ENCODE peak calls at places on chromosomes 5 and 9, in five cellular contexts. One of them, this sample, is unnamed.

GRCh38 chr9:108860354-108860753 is 1.7 kb upstream of the ACTL7A start:
- DNase-seq in lung microvascular endothelial cell: no peak
- DNase-seq in retina: no peak
- DNase-seq in amygdala: no peak
- DNase-seq in GM20000: no peak
- DNase-seq in this sample: no peak

GRCh38 chr5:142924135-142924883 is 154.1 kb downstream of the ARHGAP26 start:
- DNase-seq in lung microvascular endothelial cell: no peak
- DNase-seq in retina: no peak
- DNase-seq in amygdala: no peak
- DNase-seq in GM20000: peak
- DNase-seq in this sample: no peak

GRCh38 chr5:159097461-159098284 is 2.0 kb downstream of the EBF1 start:
- DNase-seq in lung microvascular endothelial cell: peak
- DNase-seq in retina: peak
- DNase-seq in amygdala: no peak
- DNase-seq in GM20000: peak
- DNase-seq in this sample: no peak

GRCh38 chr5:127785098-127785927 is 82.1 kb downstream of the CCDC192 start:
- DNase-seq in lung microvascular endothelial cell: no peak
- DNase-seq in retina: no peak
- DNase-seq in amygdala: no peak
- DNase-seq in GM20000: no peak
- DNase-seq in this sample: no peak

GRCh38 chr5:116766470-116766947 is 191.9 kb upstream of the SEMA6A start:
- DNase-seq in lung microvascular endothelial cell: peak
- DNase-seq in retina: no peak
- DNase-seq in amygdala: no peak
- DNase-seq in GM20000: peak
- DNase-seq in this sample: no peak

GRCh38 chr9:28318515-28318914 is 745.2 kb upstream of the C9orf72 start:
- DNase-seq in lung microvascular endothelial cell: no peak
- DNase-seq in retina: no peak
- DNase-seq in amygdala: no peak
- DNase-seq in GM20000: no peak
- DNase-seq in this sample: no peak

GRCh38 chr5:66882592-66883227 is 286.5 kb downstream of the MAST4 start:
- DNase-seq in lung microvascular endothelial cell: peak
- DNase-seq in retina: no peak
- DNase-seq in amygdala: no peak
- DNase-seq in GM20000: no peak
- DNase-seq in this sample: no peak

GRCh38 chr5:133664422-133664821 is 52.1 kb upstream of the FSTL4 start:
- DNase-seq in lung microvascular endothelial cell: no peak
- DNase-seq in retina: no peak
- DNase-seq in amygdala: no peak
- DNase-seq in GM20000: no peak
- DNase-seq in this sample: no peak

GRCh38 chr9:20382460-20383071 is 239.7 kb downstream of the MLLT3 start:
- DNase-seq in lung microvascular endothelial cell: no peak
- DNase-seq in retina: no peak
- DNase-seq in amygdala: no peak
- DNase-seq in GM20000: no peak
- DNase-seq in this sample: no peak

GRCh38 chr9:114691046-114691955 is 9.3 kb upstream of the TEX48 start:
- DNase-seq in lung microvascular endothelial cell: no peak
- DNase-seq in retina: no peak
- DNase-seq in amygdala: no peak
- DNase-seq in GM20000: no peak
- DNase-seq in this sample: no peak

GRCh38 chr9:77999231-77999631 is 32.4 kb downstream of the GNAQ start:
- DNase-seq in lung microvascular endothelial cell: no peak
- DNase-seq in retina: no peak
- DNase-seq in amygdala: no peak
- DNase-seq in GM20000: no peak
- DNase-seq in this sample: no peak

GRCh38 chr5:177432143-177432904 is 5.8 kb downstream of the GRK6 start:
- DNase-seq in lung microvascular endothelial cell: no peak
- DNase-seq in retina: no peak
- DNase-seq in amygdala: no peak
- DNase-seq in GM20000: no peak
- DNase-seq in this sample: no peak

GRCh38 chr5:132019857-132020555 is 8.5 kb upstream of the ACSL6 start:
- DNase-seq in lung microvascular endothelial cell: no peak
- DNase-seq in retina: no peak
- DNase-seq in amygdala: no peak
- DNase-seq in GM20000: peak
- DNase-seq in this sample: no peak